ENCODE peak calls at places on chromosomes 11 and 22, in four cellular contexts. L is upper lobe of right lung, X is choroid plexus epithelial cell, Y is astrocyte of the spinal cord. C is an unnamed sample.

GRCh38 chr11:17645190-17645970 is 74.0 kb upstream of the MYOD1 start:
- DNase-seq in L (peak), X (no peak), Y (no peak), C (no peak)

GRCh38 chr22:21621891-21622623 is 7.8 kb downstream of the YDJC start:
- DNase-seq in L (no peak), X (no peak), Y (no peak), C (no peak)

GRCh38 chr11:6608726-6609501 is 3.1 kb downstream of the TAF10 start:
- DNase-seq in L (no peak), X (no peak), Y (no peak), C (peak)

GRCh38 chr11:44615041-44615513 is 49.6 kb downstream of the CD82 start:
- DNase-seq in L (no peak), X (no peak), Y (no peak), C (peak)

GRCh38 chr22:42294034-42294985 is 23.9 kb upstream of the TCF20 start:
- DNase-seq in L (peak), X (peak), Y (peak), C (no peak)

GRCh38 chr22:37229805-37230672 is 14.0 kb downstream of the RAC2 start:
- DNase-seq in L (peak), X (no peak), Y (peak), C (peak)

GRCh38 chr11:12079726-12080556 is 30.4 kb upstream of the MICAL2 start:
- DNase-seq in L (peak), X (peak), Y (peak), C (peak)

GRCh38 chr11:15768321-15768720 is 588.0 kb downstream of the SOX6 start:
- DNase-seq in L (no peak), X (no peak), Y (no peak), C (no peak)

GRCh38 chr11:26753738-26754504 is 32.1 kb upstream of the SLC5A12 start:
- DNase-seq in L (no peak), X (peak), Y (peak), C (no peak)

GRCh38 chr11:68373810-68374501 is 61.6 kb downstream of the LRP5 start:
- DNase-seq in L (no peak), X (peak), Y (peak), C (peak)

GRCh38 chr11:36023922-36024321 is 80.1 kb downstream of the LDLRAD3 start:
- DNase-seq in L (no peak), X (peak), Y (peak), C (no peak)

GRCh38 chr11:12640926-12641849 is 33.0 kb upstream of the TEAD1 start:
- DNase-seq in L (no peak), X (no peak), Y (no peak), C (no peak)

GRCh38 chr22:27749597-27750225 is 51.8 kb downstream of the MN1 start:
- DNase-seq in L (no peak), X (peak), Y (peak), C (no peak)

GRCh38 chr22:24408630-24409029 is 18.8 kb upstream of the ADORA2A start:
- DNase-seq in L (no peak), X (no peak), Y (no peak), C (peak)

GRCh38 chr22:37079668-37080171 is 28.2 kb downstream of the KCTD17 start:
- DNase-seq in L (no peak), X (peak), Y (peak), C (no peak)

GRCh38 chr11:19524171-19524671 is 188.4 kb upstream of the NAV2 start:
- DNase-seq in L (no peak), X (peak), Y (peak), C (peak)

GRCh38 chr11:7160814-7161489 is 72.2 kb downstream of the RBMXL2 start:
- DNase-seq in L (no peak), X (no peak), Y (no peak), C (no peak)

GRCh38 chr11:38153985-38154384 is 1555.9 kb upstream of the RAG2 start:
- DNase-seq in L (no peak), X (no peak), Y (no peak), C (no peak)

GRCh38 chr11:76745561-76746207 is 37.5 kb upstream of the TSKU start:
- DNase-seq in L (no peak), X (no peak), Y (no peak), C (no peak)

GRCh38 chr11:78277314-78277994 is 88.7 kb downstream of the USP35 start:
- DNase-seq in L (peak), X (no peak), Y (no peak), C (no peak)

GRCh38 chr22:48919187-48919590 is 908.5 kb downstream of the BRD1 start:
- DNase-seq in L (peak), X (no peak), Y (no peak), C (no peak)

GRCh38 chr11:64759722-64760719 is at the start of gene PYGM:
- DNase-seq in L (peak), X (peak), Y (no peak), C (peak)
- H3K4me3 ChIP-seq in L (peak), X (peak), Y (no peak), C (no peak)

GRCh38 chr11:126403039-126403438 is 47.6 kb downstream of the ST3GAL4 start:
- DNase-seq in L (peak), X (no peak), Y (no peak), C (no peak)
- H3K4me3 ChIP-seq in L (no peak), X (no peak), Y (no peak), C (no peak)

GRCh38 chr11:124751741-124752470 is at the start of gene VSIG2:
- DNase-seq in L (peak), X (no peak), Y (no peak), C (peak)
- H3K4me3 ChIP-seq in L (peak), X (peak), Y (no peak), C (no peak)

GRCh38 chr11:64842851-64843841 is 1.3 kb downstream of the CDC42BPG start:
- DNase-seq in L (peak), X (no peak), Y (no peak), C (peak)
- H3K4me3 ChIP-seq in L (peak), X (no peak), Y (no peak), C (peak)

DNA sequence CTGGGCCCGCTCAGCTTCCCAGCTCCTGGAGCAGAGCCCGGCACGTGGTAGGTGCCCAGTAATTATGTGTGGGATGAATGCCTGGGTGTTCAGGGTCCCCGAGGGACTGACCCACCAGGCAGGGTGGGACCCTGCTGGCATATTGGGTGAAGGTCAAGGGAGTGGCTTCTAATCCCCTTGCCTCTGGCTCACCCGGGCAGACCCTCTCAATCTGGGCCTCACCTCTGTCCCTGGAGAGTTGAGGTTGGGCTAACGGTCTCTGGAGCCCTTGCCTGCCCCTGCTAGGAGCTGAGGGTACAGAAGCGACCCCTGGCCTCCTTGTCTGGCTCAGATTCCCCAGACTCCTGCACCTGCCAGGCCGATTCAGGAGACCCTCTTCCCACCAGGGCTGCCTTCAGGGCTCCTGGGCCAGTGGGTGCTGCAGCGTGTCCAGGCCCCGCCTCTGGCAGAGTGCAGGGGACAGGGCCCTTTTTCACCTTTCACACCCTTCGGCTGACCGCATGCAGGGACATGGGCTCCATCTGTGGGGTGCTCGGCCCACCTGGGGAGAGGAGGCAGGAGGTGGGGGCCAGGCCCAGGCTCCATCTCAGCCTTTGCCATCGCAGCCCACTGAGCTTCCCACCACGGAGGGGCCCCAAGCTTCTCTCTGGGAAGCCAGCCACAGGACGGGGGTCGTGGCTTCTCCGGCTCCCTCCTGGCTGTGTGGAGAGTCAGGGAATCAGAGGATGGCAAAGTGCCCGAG is 3.8 kb upstream of the CTSD start:
- DNase-seq in L (peak), X (no peak), Y (no peak), C (peak)
- H3K4me3 ChIP-seq in L (no peak), X (no peak), Y (no peak), C (no peak)

C was measured in kidney.